ENCODE peak calls at places on chromosomes 5 and 9, in eight cellular contexts. One of them, this sample, is unnamed.

GRCh38 chr9:72412483-72413040 is 47.6 kb upstream of the ZFAND5 start:
- DNase-seq in stimulated activated CD4-positive, alpha-beta T cell treated with anti-CD3 and anti-CD28 coated beads, Interleukin-15, amount 100 ng/mL, for 1 hour: no peak
- DNase-seq in AG10803: no peak
- DNase-seq in EL: no peak
- DNase-seq in AG04449: no peak
- DNase-seq in activated gamma-delta T cell treated with Interleukin-2 at 50 U/mL for 16 hours: no peak
- DNase-seq in activated naive CD8-positive, alpha-beta T cell treated with anti-CD3 and anti-CD28 coated beads, Interleukin-2, amount 10 ng/mL, durations not matched to agents 7 days and 5 days: no peak
- DNase-seq in stromal cell of bone marrow: no peak
- DNase-seq in this sample: no peak

GRCh38 chr9:28051559-28051958 is 478.3 kb upstream of the C9orf72 start:
- DNase-seq in stimulated activated CD4-positive, alpha-beta T cell treated with anti-CD3 and anti-CD28 coated beads, Interleukin-15, amount 100 ng/mL, for 1 hour: no peak
- DNase-seq in AG10803: peak
- DNase-seq in EL: peak
- DNase-seq in AG04449: no peak
- DNase-seq in activated gamma-delta T cell treated with Interleukin-2 at 50 U/mL for 16 hours: no peak
- DNase-seq in activated naive CD8-positive, alpha-beta T cell treated with anti-CD3 and anti-CD28 coated beads, Interleukin-2, amount 10 ng/mL, durations not matched to agents 7 days and 5 days: no peak
- DNase-seq in stromal cell of bone marrow: no peak
- DNase-seq in this sample: no peak

GRCh38 chr5:42021119-42021518 is 96.0 kb downstream of the FBXO4 start:
- DNase-seq in stimulated activated CD4-positive, alpha-beta T cell treated with anti-CD3 and anti-CD28 coated beads, Interleukin-15, amount 100 ng/mL, for 1 hour: no peak
- DNase-seq in AG10803: peak
- DNase-seq in EL: peak
- DNase-seq in AG04449: no peak
- DNase-seq in activated gamma-delta T cell treated with Interleukin-2 at 50 U/mL for 16 hours: no peak
- DNase-seq in activated naive CD8-positive, alpha-beta T cell treated with anti-CD3 and anti-CD28 coated beads, Interleukin-2, amount 10 ng/mL, durations not matched to agents 7 days and 5 days: no peak
- DNase-seq in stromal cell of bone marrow: peak
- DNase-seq in this sample: no peak

GRCh38 chr5:5591567-5591966 is 169.1 kb downstream of the ICE1 start:
- DNase-seq in stimulated activated CD4-positive, alpha-beta T cell treated with anti-CD3 and anti-CD28 coated beads, Interleukin-15, amount 100 ng/mL, for 1 hour: no peak
- DNase-seq in AG10803: no peak
- DNase-seq in EL: no peak
- DNase-seq in AG04449: no peak
- DNase-seq in activated gamma-delta T cell treated with Interleukin-2 at 50 U/mL for 16 hours: no peak
- DNase-seq in activated naive CD8-positive, alpha-beta T cell treated with anti-CD3 and anti-CD28 coated beads, Interleukin-2, amount 10 ng/mL, durations not matched to agents 7 days and 5 days: no peak
- DNase-seq in stromal cell of bone marrow: no peak
- DNase-seq in this sample: no peak

GRCh38 chr9:125172351-125172750 is 17.3 kb downstream of the PPP6C start:
- DNase-seq in stimulated activated CD4-positive, alpha-beta T cell treated with anti-CD3 and anti-CD28 coated beads, Interleukin-15, amount 100 ng/mL, for 1 hour: no peak
- DNase-seq in AG10803: peak
- DNase-seq in EL: peak
- DNase-seq in AG04449: no peak
- DNase-seq in activated gamma-delta T cell treated with Interleukin-2 at 50 U/mL for 16 hours: no peak
- DNase-seq in activated naive CD8-positive, alpha-beta T cell treated with anti-CD3 and anti-CD28 coated beads, Interleukin-2, amount 10 ng/mL, durations not matched to agents 7 days and 5 days: no peak
- DNase-seq in stromal cell of bone marrow: no peak
- DNase-seq in this sample: no peak

GRCh38 chr5:147455822-147456221 is 54.0 kb downstream of the DPYSL3 start:
- DNase-seq in stimulated activated CD4-positive, alpha-beta T cell treated with anti-CD3 and anti-CD28 coated beads, Interleukin-15, amount 100 ng/mL, for 1 hour: no peak
- DNase-seq in AG10803: peak
- DNase-seq in EL: no peak
- DNase-seq in AG04449: no peak
- DNase-seq in activated gamma-delta T cell treated with Interleukin-2 at 50 U/mL for 16 hours: no peak
- DNase-seq in activated naive CD8-positive, alpha-beta T cell treated with anti-CD3 and anti-CD28 coated beads, Interleukin-2, amount 10 ng/mL, durations not matched to agents 7 days and 5 days: no peak
- DNase-seq in stromal cell of bone marrow: no peak
- DNase-seq in this sample: no peak

GRCh38 chr5:115788440-115788839 is 28.0 kb downstream of the CDO1 start:
- DNase-seq in stimulated activated CD4-positive, alpha-beta T cell treated with anti-CD3 and anti-CD28 coated beads, Interleukin-15, amount 100 ng/mL, for 1 hour: no peak
- DNase-seq in AG10803: no peak
- DNase-seq in EL: no peak
- DNase-seq in AG04449: no peak
- DNase-seq in activated gamma-delta T cell treated with Interleukin-2 at 50 U/mL for 16 hours: no peak
- DNase-seq in activated naive CD8-positive, alpha-beta T cell treated with anti-CD3 and anti-CD28 coated beads, Interleukin-2, amount 10 ng/mL, durations not matched to agents 7 days and 5 days: no peak
- DNase-seq in stromal cell of bone marrow: no peak
- DNase-seq in this sample: no peak

GRCh38 chr5:39270172-39270848 is 50.9 kb upstream of the FYB1 start:
- DNase-seq in stimulated activated CD4-positive, alpha-beta T cell treated with anti-CD3 and anti-CD28 coated beads, Interleukin-15, amount 100 ng/mL, for 1 hour: no peak
- DNase-seq in AG10803: no peak
- DNase-seq in EL: no peak
- DNase-seq in AG04449: no peak
- DNase-seq in activated gamma-delta T cell treated with Interleukin-2 at 50 U/mL for 16 hours: peak
- DNase-seq in activated naive CD8-positive, alpha-beta T cell treated with anti-CD3 and anti-CD28 coated beads, Interleukin-2, amount 10 ng/mL, durations not matched to agents 7 days and 5 days: no peak
- DNase-seq in stromal cell of bone marrow: no peak
- DNase-seq in this sample: no peak

GRCh38 chr9:86684148-86684547 is 263.2 kb downstream of the GAS1 start:
- DNase-seq in stimulated activated CD4-positive, alpha-beta T cell treated with anti-CD3 and anti-CD28 coated beads, Interleukin-15, amount 100 ng/mL, for 1 hour: no peak
- DNase-seq in AG10803: peak
- DNase-seq in EL: no peak
- DNase-seq in AG04449: no peak
- DNase-seq in activated gamma-delta T cell treated with Interleukin-2 at 50 U/mL for 16 hours: no peak
- DNase-seq in activated naive CD8-positive, alpha-beta T cell treated with anti-CD3 and anti-CD28 coated beads, Interleukin-2, amount 10 ng/mL, durations not matched to agents 7 days and 5 days: no peak
- DNase-seq in stromal cell of bone marrow: no peak
- DNase-seq in this sample: no peak

GRCh38 chr5:76292923-76293322 is 110.2 kb upstream of the IQGAP2 start:
- DNase-seq in stimulated activated CD4-positive, alpha-beta T cell treated with anti-CD3 and anti-CD28 coated beads, Interleukin-15, amount 100 ng/mL, for 1 hour: no peak
- DNase-seq in AG10803: no peak
- DNase-seq in EL: no peak
- DNase-seq in AG04449: no peak
- DNase-seq in activated gamma-delta T cell treated with Interleukin-2 at 50 U/mL for 16 hours: no peak
- DNase-seq in activated naive CD8-positive, alpha-beta T cell treated with anti-CD3 and anti-CD28 coated beads, Interleukin-2, amount 10 ng/mL, durations not matched to agents 7 days and 5 days: no peak
- DNase-seq in stromal cell of bone marrow: no peak
- DNase-seq in this sample: no peak

GRCh38 chr5:127968998-127969397 is 114.6 kb upstream of the SLC12A2 start:
- DNase-seq in stimulated activated CD4-positive, alpha-beta T cell treated with anti-CD3 and anti-CD28 coated beads, Interleukin-15, amount 100 ng/mL, for 1 hour: no peak
- DNase-seq in AG10803: peak
- DNase-seq in EL: no peak
- DNase-seq in AG04449: no peak
- DNase-seq in activated gamma-delta T cell treated with Interleukin-2 at 50 U/mL for 16 hours: no peak
- DNase-seq in activated naive CD8-positive, alpha-beta T cell treated with anti-CD3 and anti-CD28 coated beads, Interleukin-2, amount 10 ng/mL, durations not matched to agents 7 days and 5 days: no peak
- DNase-seq in stromal cell of bone marrow: no peak
- DNase-seq in this sample: no peak

GRCh38 chr5:96381526-96381925 is 51.5 kb downstream of the PCSK1 start:
- DNase-seq in stimulated activated CD4-positive, alpha-beta T cell treated with anti-CD3 and anti-CD28 coated beads, Interleukin-15, amount 100 ng/mL, for 1 hour: no peak
- DNase-seq in AG10803: no peak
- DNase-seq in EL: no peak
- DNase-seq in AG04449: no peak
- DNase-seq in activated gamma-delta T cell treated with Interleukin-2 at 50 U/mL for 16 hours: no peak
- DNase-seq in activated naive CD8-positive, alpha-beta T cell treated with anti-CD3 and anti-CD28 coated beads, Interleukin-2, amount 10 ng/mL, durations not matched to agents 7 days and 5 days: no peak
- DNase-seq in stromal cell of bone marrow: no peak
- DNase-seq in this sample: no peak